ENCODE peak calls at places on chromosomes 7 and 10, in six cellular contexts. One of them, this sample, is unnamed.

GRCh38 chr7:80614911-80615310 is 23.5 kb upstream of the CD36 start:
- DNase-seq in prostate gland: no peak
- DNase-seq in tibial artery: no peak
- DNase-seq in CD8-positive, alpha-beta T cell: no peak
- DNase-seq in astrocyte: peak; percentile 53
- DNase-seq in colonic mucosa: no peak
- DNase-seq in this sample: no peak

GRCh38 chr7:133060016-133060415 is 21.9 kb downstream of the CHCHD3 start:
- DNase-seq in prostate gland: no peak
- DNase-seq in tibial artery: no peak
- DNase-seq in CD8-positive, alpha-beta T cell: no peak
- DNase-seq in astrocyte: no peak
- DNase-seq in colonic mucosa: no peak
- DNase-seq in this sample: no peak

GRCh38 chr7:70634610-70635068 is 497.3 kb upstream of the GALNT17 start:
- DNase-seq in prostate gland: no peak
- DNase-seq in tibial artery: no peak
- DNase-seq in CD8-positive, alpha-beta T cell: no peak
- DNase-seq in astrocyte: peak; percentile 98
- DNase-seq in colonic mucosa: no peak
- DNase-seq in this sample: no peak

GRCh38 chr10:51860257-51860656 is 160.9 kb upstream of the CSTF2T start:
- DNase-seq in prostate gland: no peak
- DNase-seq in tibial artery: peak; percentile 81
- DNase-seq in CD8-positive, alpha-beta T cell: no peak
- DNase-seq in astrocyte: peak; percentile 14
- DNase-seq in colonic mucosa: peak; percentile 18
- DNase-seq in this sample: peak; percentile 42

GRCh38 chr10:110910138-110910537 is 8.8 kb downstream of the BBIP1 start:
- DNase-seq in prostate gland: no peak
- DNase-seq in tibial artery: no peak
- DNase-seq in CD8-positive, alpha-beta T cell: no peak
- DNase-seq in astrocyte: no peak
- DNase-seq in colonic mucosa: no peak
- DNase-seq in this sample: no peak

GRCh38 chr10:101768791-101769170 is 7.1 kb downstream of the FGF8 start:
- DNase-seq in prostate gland: no peak
- DNase-seq in tibial artery: no peak
- DNase-seq in CD8-positive, alpha-beta T cell: no peak
- DNase-seq in astrocyte: no peak
- DNase-seq in colonic mucosa: no peak
- DNase-seq in this sample: no peak

GRCh38 chr10:75233444-75234016 is 2.2 kb downstream of the COMTD1 start:
- DNase-seq in prostate gland: no peak
- DNase-seq in tibial artery: no peak
- DNase-seq in CD8-positive, alpha-beta T cell: peak; percentile 20
- DNase-seq in astrocyte: no peak
- DNase-seq in colonic mucosa: peak; percentile 42
- DNase-seq in this sample: no peak

GRCh38 chr10:32948451-32948850 is 9.6 kb downstream of the ITGB1 start:
- DNase-seq in prostate gland: no peak
- DNase-seq in tibial artery: no peak
- DNase-seq in CD8-positive, alpha-beta T cell: no peak
- DNase-seq in astrocyte: no peak
- DNase-seq in colonic mucosa: no peak
- DNase-seq in this sample: no peak

GRCh38 chr10:110843031-110843430 is 28.7 kb upstream of the PDCD4 start:
- DNase-seq in prostate gland: no peak
- DNase-seq in tibial artery: no peak
- DNase-seq in CD8-positive, alpha-beta T cell: peak; percentile 48
- DNase-seq in astrocyte: no peak
- DNase-seq in colonic mucosa: peak; percentile 53
- DNase-seq in this sample: no peak

GRCh38 chr7:46568420-46569116 is 647.5 kb upstream of the IGFBP3 start:
- DNase-seq in prostate gland: no peak
- DNase-seq in tibial artery: no peak
- DNase-seq in CD8-positive, alpha-beta T cell: no peak
- DNase-seq in astrocyte: no peak
- DNase-seq in colonic mucosa: peak; percentile 37
- DNase-seq in this sample: no peak

GRCh38 chr10:26090032-26090431 is 126.5 kb upstream of the GAD2 start:
- DNase-seq in prostate gland: no peak
- DNase-seq in tibial artery: no peak
- DNase-seq in CD8-positive, alpha-beta T cell: no peak
- DNase-seq in astrocyte: no peak
- DNase-seq in colonic mucosa: no peak
- DNase-seq in this sample: no peak

GRCh38 chr7:157516911-157517781 is 180.3 kb downstream of the DNAJB6 start:
- DNase-seq in prostate gland: no peak
- DNase-seq in tibial artery: no peak
- DNase-seq in CD8-positive, alpha-beta T cell: peak; percentile 3
- DNase-seq in astrocyte: no peak
- DNase-seq in colonic mucosa: no peak
- DNase-seq in this sample: no peak

GRCh38 chr10:28533571-28534304 is 820 bp downstream of the WAC start:
- DNase-seq in prostate gland: peak; percentile 63
- DNase-seq in tibial artery: peak; percentile 73
- DNase-seq in CD8-positive, alpha-beta T cell: peak; percentile 67
- DNase-seq in astrocyte: no peak
- DNase-seq in colonic mucosa: peak; percentile 79
- DNase-seq in this sample: peak; percentile 48

GRCh38 chr10:50513956-50514355 is 109.8 kb downstream of the SGMS1 start:
- DNase-seq in prostate gland: no peak
- DNase-seq in tibial artery: no peak
- DNase-seq in CD8-positive, alpha-beta T cell: no peak
- DNase-seq in astrocyte: no peak
- DNase-seq in colonic mucosa: no peak
- DNase-seq in this sample: no peak

GRCh38 chr7:73557108-73557396 is 438 bp downstream of the BCL7B start:
- DNase-seq in prostate gland: peak; percentile 91
- DNase-seq in tibial artery: peak; percentile 94
- DNase-seq in CD8-positive, alpha-beta T cell: peak; percentile 90
- DNase-seq in astrocyte: peak; percentile 77
- DNase-seq in colonic mucosa: peak; percentile 93
- DNase-seq in this sample: peak; percentile 75

GRCh38 chr7:66758964-66759628 is 18.6 kb downstream of the RABGEF1 start:
- DNase-seq in prostate gland: no peak
- DNase-seq in tibial artery: no peak
- DNase-seq in CD8-positive, alpha-beta T cell: no peak
- DNase-seq in astrocyte: no peak
- DNase-seq in colonic mucosa: no peak
- DNase-seq in this sample: no peak

GRCh38 chr7:157380416-157380815 is 43.6 kb downstream of the DNAJB6 start:
- DNase-seq in prostate gland: no peak
- DNase-seq in tibial artery: no peak
- DNase-seq in CD8-positive, alpha-beta T cell: no peak
- DNase-seq in astrocyte: no peak
- DNase-seq in colonic mucosa: no peak
- DNase-seq in this sample: no peak

GRCh38 chr7:151773795-151774194 is 103.1 kb downstream of the PRKAG2 start:
- DNase-seq in prostate gland: no peak
- DNase-seq in tibial artery: no peak
- DNase-seq in CD8-positive, alpha-beta T cell: no peak
- DNase-seq in astrocyte: no peak
- DNase-seq in colonic mucosa: no peak
- DNase-seq in this sample: no peak

GRCh38 chr7:44555350-44555749 is 14.2 kb upstream of the NPC1L1 start:
- DNase-seq in prostate gland: no peak
- DNase-seq in tibial artery: no peak
- DNase-seq in CD8-positive, alpha-beta T cell: no peak
- DNase-seq in astrocyte: no peak
- DNase-seq in colonic mucosa: no peak
- DNase-seq in this sample: no peak

GRCh38 chr10:132418520-132419416 is 21.8 kb downstream of the PWWP2B start:
- DNase-seq in prostate gland: peak; percentile 74
- DNase-seq in tibial artery: no peak
- DNase-seq in CD8-positive, alpha-beta T cell: no peak
- DNase-seq in astrocyte: no peak
- DNase-seq in colonic mucosa: peak; percentile 92
- DNase-seq in this sample: no peak
- H3K4me1 ChIP-seq in prostate gland: peaks cover 45% of the 10 kb centered on the region
- H3K4me1 ChIP-seq in tibial artery: peaks cover 55% of the 10 kb centered on the region
- H3K4me1 ChIP-seq in CD8-positive, alpha-beta T cell: peaks cover 40% of the 10 kb centered on the region
- H3K4me1 ChIP-seq in astrocyte: peaks cover 12% of the 10 kb centered on the region
- H3K4me1 ChIP-seq in colonic mucosa: peaks cover 45% of the 10 kb centered on the region
- H3K4me1 ChIP-seq in this sample: peaks cover 39% of the 10 kb centered on the region

DNA sequence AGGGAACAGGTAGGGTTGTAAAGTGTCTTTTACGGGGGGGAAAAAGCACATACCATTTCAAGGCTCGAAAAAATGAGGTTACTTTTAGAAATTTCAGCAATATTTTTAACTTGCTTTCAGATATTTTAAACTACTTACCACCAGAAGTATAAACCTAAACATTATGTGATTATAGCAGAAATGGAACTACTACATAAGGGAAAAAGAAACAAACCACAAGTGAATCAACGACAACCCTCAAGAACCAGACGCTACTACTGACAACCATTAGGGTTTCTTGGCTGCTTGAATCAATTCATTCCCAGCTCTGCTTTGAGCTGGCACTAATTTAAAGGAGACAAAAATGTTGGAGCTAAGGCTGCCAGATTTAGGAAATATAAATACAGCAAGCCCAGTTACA is 80.1 kb downstream of the ZFAND4 start:
- DNase-seq in prostate gland: no peak
- DNase-seq in tibial artery: no peak
- DNase-seq in CD8-positive, alpha-beta T cell: no peak
- DNase-seq in astrocyte: no peak
- DNase-seq in colonic mucosa: no peak
- DNase-seq in this sample: no peak
- H3K4me3 ChIP-seq in prostate gland: no peak overlapping the region
- H3K4me3 ChIP-seq in tibial artery: no peak overlapping the region
- H3K4me3 ChIP-seq in CD8-positive, alpha-beta T cell: no peak overlapping the region
- H3K4me3 ChIP-seq in astrocyte: no peak overlapping the region
- H3K4me3 ChIP-seq in colonic mucosa: no peak overlapping the region
- H3K4me3 ChIP-seq in this sample: no peak overlapping the region

GRCh38 chr7:92694211-92694610 is 104.0 kb upstream of the FAM133B start:
- DNase-seq in prostate gland: no peak
- DNase-seq in tibial artery: no peak
- DNase-seq in CD8-positive, alpha-beta T cell: no peak
- DNase-seq in astrocyte: no peak
- DNase-seq in colonic mucosa: no peak
- DNase-seq in this sample: no peak
- H3K27ac ChIP-seq in prostate gland: no peak overlapping the region
- H3K27ac ChIP-seq in tibial artery: no peak overlapping the region
- H3K27ac ChIP-seq in CD8-positive, alpha-beta T cell: no peak overlapping the region
- H3K27ac ChIP-seq in astrocyte: peak overlapping the region; percentile 94
- H3K27ac ChIP-seq in colonic mucosa: no peak overlapping the region
- H3K27ac ChIP-seq in this sample: no peak overlapping the region

DNA sequence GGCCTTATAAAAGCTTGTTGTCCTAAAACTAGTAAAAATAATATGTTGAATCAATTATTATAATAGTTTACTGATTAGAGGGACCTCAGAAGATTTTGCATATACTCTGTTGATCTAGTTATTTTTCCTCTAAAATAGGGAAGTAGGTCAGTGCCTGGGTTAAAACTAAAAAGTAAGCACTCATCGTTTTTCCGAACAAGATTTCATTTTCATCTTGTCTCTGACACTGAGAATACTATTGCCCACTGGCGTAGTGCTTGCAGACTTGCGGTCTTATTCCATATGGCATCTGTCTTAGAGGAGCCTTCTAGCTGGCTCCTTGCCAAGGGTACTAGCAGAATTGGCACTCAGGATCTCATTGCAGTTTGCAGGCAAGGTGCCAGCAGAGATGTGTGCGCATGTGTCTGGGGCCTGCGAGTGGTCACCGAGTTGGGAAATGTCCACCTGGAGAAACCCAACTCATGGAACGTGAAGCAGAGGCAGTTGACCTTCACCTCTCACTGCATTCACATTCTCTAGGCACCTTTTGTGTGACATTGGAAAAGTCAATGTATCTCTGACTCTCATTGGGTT is 143.4 kb downstream of the CELF2 start:
- DNase-seq in prostate gland: no peak
- DNase-seq in tibial artery: peak; percentile 41
- DNase-seq in CD8-positive, alpha-beta T cell: no peak
- DNase-seq in astrocyte: no peak
- DNase-seq in colonic mucosa: no peak
- DNase-seq in this sample: no peak
- H3K4me1 ChIP-seq in prostate gland: no peaks in the 10 kb centered on the region
- H3K4me1 ChIP-seq in tibial artery: peaks cover 25% of the 10 kb centered on the region
- H3K4me1 ChIP-seq in CD8-positive, alpha-beta T cell: peaks cover 74% of the 10 kb centered on the region
- H3K4me1 ChIP-seq in astrocyte: peaks cover 12% of the 10 kb centered on the region
- H3K4me1 ChIP-seq in colonic mucosa: no peaks in the 10 kb centered on the region
- H3K4me1 ChIP-seq in this sample: peaks cover 5% of the 10 kb centered on the region

DNA sequence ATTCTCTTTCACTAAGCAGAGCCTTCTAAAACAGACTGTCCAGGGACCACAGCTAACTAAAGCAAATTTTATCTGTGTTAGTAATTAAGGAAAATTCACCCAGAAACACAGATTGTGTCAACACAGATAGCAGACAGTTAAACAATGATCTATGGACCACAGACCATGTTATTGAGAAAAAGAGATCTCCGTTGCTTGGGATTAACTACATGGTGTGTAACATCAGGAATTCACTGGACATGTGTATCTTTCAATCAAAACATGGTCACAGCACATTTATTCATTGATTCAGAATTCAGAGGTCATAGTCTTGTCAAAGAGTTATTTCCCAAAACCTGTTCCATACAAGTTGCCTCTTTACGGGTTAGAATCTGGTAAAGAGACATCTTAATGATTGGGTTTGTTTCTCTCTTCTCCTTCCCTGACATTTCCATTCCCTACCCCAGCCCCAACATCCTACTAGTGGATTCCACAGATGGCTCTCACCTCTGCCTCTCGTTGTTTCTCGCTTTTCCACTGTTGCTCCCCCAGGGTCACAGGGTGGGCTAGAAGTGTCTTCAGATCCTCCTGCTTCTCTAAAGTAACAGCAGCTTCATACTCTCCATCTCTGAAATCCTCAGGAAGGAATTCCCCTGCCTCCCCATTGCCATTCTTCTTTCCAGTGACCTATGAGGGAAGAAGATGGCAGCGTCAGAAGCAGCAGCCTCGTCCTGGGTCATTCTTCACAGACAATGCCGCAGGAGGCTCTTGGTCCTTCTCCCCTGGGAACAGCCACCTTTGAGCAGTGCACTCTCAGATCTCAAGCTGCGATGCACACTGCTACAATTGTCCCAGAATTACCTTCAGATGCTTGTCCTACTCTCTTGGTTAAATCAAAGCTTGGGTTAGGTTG is 958 bp downstream of the ANKRD1 start:
- DNase-seq in prostate gland: no peak
- DNase-seq in tibial artery: no peak
- DNase-seq in CD8-positive, alpha-beta T cell: no peak
- DNase-seq in astrocyte: no peak
- DNase-seq in colonic mucosa: no peak
- DNase-seq in this sample: no peak
- H3K4me3 ChIP-seq in prostate gland: no peak overlapping the region
- H3K4me3 ChIP-seq in tibial artery: no peak overlapping the region
- H3K4me3 ChIP-seq in CD8-positive, alpha-beta T cell: no peak overlapping the region
- H3K4me3 ChIP-seq in astrocyte: peak overlapping the region; percentile 58
- H3K4me3 ChIP-seq in colonic mucosa: no peak overlapping the region
- H3K4me3 ChIP-seq in this sample: no peak overlapping the region

This sample was measured in thoracic aorta.